ENCODE peak calls at places on chromosomes 13 and 19, in six cellular contexts. N, F, Y, B, H and S are unnamed samples.
A peak's percentile ranks its signal among the peaks of the same experiment; 100 is the strongest.

GRCh38 chr19:40933025-40933424 is 51.0 kb upstream of the CYP2A7 start:
- DNase-seq in N (no peak), F (peak; percentile 52), Y (no peak), B (no peak), H (no peak), S (no peak)

GRCh38 chr19:11204943-11205349 is 7.6 kb upstream of the KANK2 start:
- DNase-seq in N (no peak), F (no peak), Y (peak; percentile 76), B (no peak), H (no peak), S (no peak)

GRCh38 chr19:53594811-53595509 is 36.8 kb upstream of the DPRX start:
- DNase-seq in N (no peak), F (peak; percentile 84), Y (no peak), B (no peak), H (no peak), S (no peak)

GRCh38 chr13:21885714-21886224 is 214.9 kb downstream of the FGF9 start:
- DNase-seq in N (no peak), F (no peak), Y (no peak), B (no peak), H (no peak), S (no peak)

GRCh38 chr13:100440756-100441421 is 147.7 kb downstream of the GGACT start:
- DNase-seq in N (no peak), F (no peak), Y (no peak), B (no peak), H (no peak), S (no peak)

GRCh38 chr19:29665215-29665825 is at the start of gene PLEKHF1:
- DNase-seq in N (peak; percentile 87), F (peak; percentile 96), Y (peak; percentile 95), B (peak; percentile 94), H (peak; percentile 91), S (peak; percentile 97)

GRCh38 chr13:30194906-30195305 is 112.4 kb downstream of the KATNAL1 start:
- DNase-seq in N (no peak), F (no peak), Y (no peak), B (no peak), H (no peak), S (no peak)

GRCh38 chr19:39934584-39935233 is at the start of gene FCGBP:
- DNase-seq in N (no peak), F (no peak), Y (peak; percentile 46), B (peak; percentile 66), H (no peak), S (no peak)

GRCh38 chr13:37306778-37307544 is 201.5 kb upstream of the CSNK1A1L start:
- DNase-seq in N (no peak), F (no peak), Y (no peak), B (no peak), H (no peak), S (no peak)

GRCh38 chr13:63435668-63436275 is 2020.1 kb upstream of the PCDH20 start:
- DNase-seq in N (no peak), F (no peak), Y (no peak), B (no peak), H (no peak), S (no peak)

GRCh38 chr19:6138066-6138465 is 2.6 kb downstream of the ACSBG2 start:
- DNase-seq in N (no peak), F (no peak), Y (no peak), B (no peak), H (no peak), S (no peak)

GRCh38 chr13:80955487-80955886 is 614.6 kb upstream of the SPRY2 start:
- DNase-seq in N (no peak), F (no peak), Y (no peak), B (no peak), H (no peak), S (no peak)
- H3K4me1 ChIP-seq in N (no peaks in the 10 kb centered on the region), F (no peaks in the 10 kb centered on the region), Y (no peaks in the 10 kb centered on the region), B (no peaks in the 10 kb centered on the region), H (no peaks in the 10 kb centered on the region), S (no peaks in the 10 kb centered on the region)

GRCh38 chr19:1239796-1240737 is 1.5 kb upstream of the ATP5F1D start:
- DNase-seq in N (peak; percentile 84), F (peak; percentile 95), Y (peak; percentile 96), B (peak; percentile 85), H (peak; percentile 91), S (peak; percentile 95)

GRCh38 chr19:1243768-1244692 is 2.5 kb downstream of the ATP5F1D start:
- DNase-seq in N (peak; percentile 88), F (peak; percentile 94), Y (peak; percentile 96), B (peak; percentile 91), H (peak; percentile 94), S (peak; percentile 97)

GRCh38 chr19:1239420-1239795 is 1.6 kb upstream of the CBARP start:
- DNase-seq in N (no peak), F (no peak), Y (no peak), B (no peak), H (no peak), S (no peak)

GRCh38 chr19:1240925-1241324 is 626 bp upstream of the ATP5F1D start:
- DNase-seq in N (no peak), F (peak; percentile 52), Y (peak; percentile 75), B (no peak), H (no peak), S (no peak)

DNA sequence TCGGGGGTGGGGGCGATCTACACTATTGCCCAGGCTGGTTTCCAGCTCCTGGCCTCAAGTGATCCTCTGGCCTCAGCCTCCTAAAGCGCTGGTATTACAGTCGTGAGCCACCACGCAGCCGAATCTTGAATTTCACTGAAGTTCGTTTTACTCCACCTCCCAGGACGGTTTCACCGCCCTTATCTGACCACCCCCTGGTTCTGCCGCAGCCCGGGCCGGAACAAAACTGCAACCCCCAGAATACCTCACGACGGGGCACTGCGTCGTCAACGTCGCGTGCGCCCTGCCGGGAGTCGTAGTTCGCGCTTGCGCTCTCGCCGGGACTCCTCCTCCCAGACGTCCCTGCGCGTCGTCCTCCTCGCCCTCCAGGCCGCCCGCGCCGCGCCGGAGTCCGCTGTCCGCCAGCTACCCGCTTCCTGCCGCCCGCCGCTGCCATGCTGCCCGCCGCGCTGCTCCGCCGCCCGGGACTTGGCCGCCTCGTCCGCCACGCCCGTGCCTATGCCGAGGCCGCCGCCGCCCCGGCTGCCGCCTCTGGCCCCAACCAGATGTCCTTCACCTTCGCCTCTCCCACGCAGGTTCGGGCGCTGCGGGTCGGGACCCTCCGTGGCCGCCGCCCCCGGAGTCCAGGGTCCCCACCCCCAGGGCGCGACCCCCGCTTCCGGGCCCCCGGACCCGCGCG is at the start of gene ATP5F1D:
- DNase-seq in N (peak; percentile 91), F (peak; percentile 94), Y (peak; percentile 98), B (peak; percentile 96), H (peak; percentile 95), S (peak; percentile 98)
- TF ChIP-seq POLR2AphosphoS5 in N (peak; percentile 46), F (no peak), Y (peak; percentile 93), B (peak; percentile 96), H (peak; percentile 45), S (peak; percentile 88)

GRCh38 chr13:46684287-46685001 is 112.5 kb downstream of the ESD start:
- DNase-seq in N (no peak), F (no peak), Y (no peak), B (no peak), H (no peak), S (no peak)
- H3K4me1 ChIP-seq in N (no peaks in the 10 kb centered on the region), F (peaks cover 3% of the 10 kb centered on the region), Y (peaks cover 32% of the 10 kb centered on the region), B (peaks cover 68% of the 10 kb centered on the region), H (peaks cover 17% of the 10 kb centered on the region), S (peaks cover 13% of the 10 kb centered on the region)

DNA sequence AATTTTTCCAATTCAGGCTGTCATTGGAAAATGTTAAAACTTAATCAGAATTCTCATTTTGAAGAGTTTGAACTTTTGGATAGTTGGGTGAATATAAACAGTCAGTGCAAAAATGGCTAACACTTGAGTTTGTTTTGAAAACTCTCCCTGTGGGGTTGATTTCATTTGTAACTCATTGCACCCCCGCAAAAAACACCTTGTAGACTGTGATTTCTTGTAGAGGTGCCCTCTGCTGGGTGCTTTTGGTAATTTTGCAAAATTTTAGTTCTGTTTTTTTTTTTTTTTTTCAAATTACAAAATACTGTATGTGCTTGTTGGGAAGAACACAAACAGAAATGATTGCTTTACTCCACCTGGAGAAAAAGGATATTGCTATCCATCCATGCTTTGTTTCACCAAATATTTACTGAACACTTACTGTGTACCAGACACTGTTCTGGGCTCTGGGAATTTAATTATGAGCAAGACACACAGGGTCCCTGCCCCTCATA is 28.2 kb upstream of the GPI start:
- DNase-seq in N (no peak), F (no peak), Y (no peak), B (no peak), H (no peak), S (no peak)
- TF ChIP-seq POLR2AphosphoS5 in N (no peak), F (no peak), Y (no peak), B (no peak), H (no peak), S (no peak)

DNA sequence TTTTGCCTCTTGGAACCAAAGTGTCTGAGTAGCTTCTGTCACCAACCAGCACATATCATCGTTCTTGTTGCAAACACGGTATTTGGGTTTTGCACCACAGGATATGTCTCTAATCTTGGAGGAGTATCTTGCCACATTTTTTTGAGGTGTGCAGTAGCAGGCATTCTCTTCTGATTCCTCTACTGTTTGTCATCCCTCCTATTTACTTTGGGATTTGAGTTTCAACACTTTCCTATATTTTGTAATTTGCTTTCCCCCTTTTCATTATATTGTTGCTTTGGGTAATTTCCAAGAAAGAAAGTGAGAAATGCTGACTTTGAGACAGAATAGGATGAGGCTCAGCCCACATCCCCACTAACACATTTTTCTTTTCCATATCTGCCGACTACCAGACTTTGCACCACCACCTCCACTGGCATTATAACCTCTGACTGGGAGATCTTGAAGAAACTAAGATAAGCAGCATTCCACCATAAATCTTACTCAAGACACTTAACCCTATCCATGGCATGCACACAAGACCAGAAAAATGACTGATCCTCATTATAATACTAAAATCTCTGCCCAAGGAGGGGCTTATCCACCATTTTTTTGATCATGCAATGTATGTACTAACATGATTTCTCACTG is 12.0 kb upstream of the DZIP1 start:
- DNase-seq in N (no peak), F (no peak), Y (no peak), B (no peak), H (no peak), S (no peak)
- H3K4me1 ChIP-seq in N (no peaks in the 10 kb centered on the region), F (peaks cover 4% of the 10 kb centered on the region), Y (no peaks in the 10 kb centered on the region), B (no peaks in the 10 kb centered on the region), H (no peaks in the 10 kb centered on the region), S (no peaks in the 10 kb centered on the region)